ENCODE peak calls at places on chromosomes 5 and 9, in six cellular contexts. H is right cardiac atrium; G is cardiac muscle cell; M is PC-9; J is CD8-positive, alpha-beta memory T cell; V is stomach. W is an unnamed sample.

GRCh38 chr9:133589454-133590227 is 19.5 kb downstream of the FAM163B start:
- DNase-seq in M (no peak), J (no peak), G (no peak), H (peak), V (no peak), W (no peak)

GRCh38 chr9:2755285-2755684 is 38.0 kb downstream of the KCNV2 start:
- DNase-seq in M (no peak), V (no peak), H (no peak), J (no peak), G (no peak), W (peak)

GRCh38 chr9:98523231-98523901 is 185.4 kb downstream of the GABBR2 start:
- DNase-seq in V (no peak), H (no peak), J (no peak), M (no peak), G (peak), W (peak)

GRCh38 chr9:108673386-108673785 is 182.4 kb downstream of the ACTL7B start:
- DNase-seq in M (no peak), V (no peak), H (no peak), G (no peak), J (no peak), W (no peak)

GRCh38 chr5:116363780-116364179 is 210.8 kb downstream of the SEMA6A start:
- DNase-seq in H (no peak), V (no peak), G (no peak), M (no peak), J (no peak), W (no peak)

GRCh38 chr5:21817668-21818419 is 1035.3 kb downstream of the CDH12 start:
- DNase-seq in V (no peak), G (peak), H (no peak), M (no peak), J (no peak), W (no peak)

GRCh38 chr9:96078866-96079505 is 203.5 kb downstream of the ERCC6L2 start:
- DNase-seq in J (no peak), V (no peak), M (no peak), G (peak), H (no peak), W (no peak)

GRCh38 chr5:168670881-168671575 is 91.9 kb upstream of the PANK3 start:
- DNase-seq in V (no peak), G (no peak), M (no peak), J (no peak), H (no peak), W (peak)

GRCh38 chr5:110757118-110757729 is 18.4 kb downstream of the SLC25A46 start:
- DNase-seq in G (peak), J (no peak), V (no peak), M (peak), H (no peak), W (peak)

GRCh38 chr5:160887780-160888179 is 35.8 kb upstream of the ATP10B start:
- DNase-seq in J (no peak), V (peak), M (peak), G (no peak), H (no peak), W (no peak)

GRCh38 chr9:98342819-98343208 is 87.4 kb upstream of the TBC1D2 start:
- DNase-seq in M (no peak), J (no peak), V (no peak), H (no peak), G (no peak), W (no peak)

GRCh38 chr9:97984188-97985057 is 1.3 kb downstream of the ANP32B start:
- DNase-seq in H (peak), V (peak), J (peak), G (peak), M (peak), W (peak)

GRCh38 chr5:61342066-61342465 is 10.0 kb downstream of the ZSWIM6 start:
- DNase-seq in M (peak), J (no peak), H (no peak), G (peak), V (no peak), W (no peak)

GRCh38 chr5:157342822-157343402 is 77.0 kb downstream of the CYFIP2 start:
- DNase-seq in H (peak), V (peak), G (peak), J (peak), M (no peak), W (peak)

GRCh38 chr9:105330755-105331154 is 86.3 kb downstream of the SLC44A1 start:
- DNase-seq in V (no peak), J (no peak), M (no peak), G (no peak), H (no peak), W (no peak)

GRCh38 chr5:154860123-154860522 is 1.7 kb downstream of the CNOT8 start:
- DNase-seq in G (peak), H (peak), M (peak), J (no peak), V (no peak), W (no peak)
- H3K27ac ChIP-seq in G (no peak), H (peak), M (peak), J (peak), V (peak), W (no peak)

GRCh38 chr5:141121563-141121962 is at the start of gene PCDHB4:
- DNase-seq in J (no peak), H (peak), M (no peak), G (no peak), V (no peak), W (no peak)
- H3K4me3 ChIP-seq in J (no peak), H (peak), M (no peak), G (no peak), V (no peak), W (no peak)

GRCh38 chr9:131651160-131651559 is 88.7 kb downstream of the RAPGEF1 start:
- DNase-seq in H (no peak), G (no peak), J (no peak), M (no peak), V (no peak), W (no peak)
- H3K27ac ChIP-seq in H (no peak), G (no peak), J (no peak), M (no peak), V (no peak), W (no peak)

GRCh38 chr5:90020575-90021535 is 388.7 kb downstream of the CETN3 start:
- DNase-seq in G (peak), H (no peak), M (peak), V (no peak), J (no peak), W (no peak)
- H3K4me3 ChIP-seq in G (no peak), H (peak), M (peak), V (peak), J (no peak), W (no peak)

DNA sequence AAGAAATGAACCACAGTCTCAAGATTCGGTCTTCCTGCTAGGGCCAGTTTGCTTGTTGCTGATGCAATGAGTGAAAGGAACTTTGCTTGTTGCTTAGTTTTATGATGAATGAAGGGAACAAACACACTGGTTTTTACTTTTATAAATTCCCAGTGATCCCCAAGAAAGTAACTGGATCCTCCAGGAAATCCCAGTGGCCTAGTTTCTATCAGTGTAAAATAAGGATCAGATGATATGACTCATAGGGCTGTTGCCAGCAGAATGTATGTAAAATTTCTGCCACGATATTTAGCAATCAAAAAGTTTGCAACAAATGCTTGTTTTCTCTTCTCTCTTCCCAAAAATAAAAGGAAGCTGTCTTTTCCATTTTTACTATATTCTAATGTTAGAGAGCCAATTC is 160.1 kb upstream of the CDKN2B start:
- DNase-seq in J (no peak), M (peak), V (no peak), H (no peak), G (peak), W (no peak)
- H3K27ac ChIP-seq in J (no peak), M (peak), V (no peak), H (no peak), G (no peak), W (no peak)

DNA sequence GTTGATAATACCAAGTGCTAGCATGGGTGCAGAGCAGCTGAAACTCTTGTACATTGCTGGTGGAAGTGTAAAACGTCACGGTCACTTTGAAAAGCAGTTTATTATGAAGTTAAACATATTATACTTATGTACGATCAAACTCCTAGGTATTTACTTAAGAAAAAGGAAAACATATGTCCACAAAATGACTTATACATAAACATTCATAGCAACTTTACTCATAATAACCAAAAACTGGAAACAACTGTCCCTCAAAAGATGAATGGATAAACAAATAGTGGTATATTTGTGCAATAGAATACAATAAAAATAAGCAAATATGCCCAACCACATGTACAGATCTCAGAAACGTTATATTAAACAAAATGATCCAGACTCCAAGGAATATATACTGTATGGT is 92.3 kb upstream of the TRIO start:
- DNase-seq in J (no peak), M (no peak), H (no peak), G (no peak), V (no peak), W (no peak)
- H3K4me3 ChIP-seq in J (no peak), M (no peak), H (no peak), G (no peak), V (no peak), W (no peak)

DNA sequence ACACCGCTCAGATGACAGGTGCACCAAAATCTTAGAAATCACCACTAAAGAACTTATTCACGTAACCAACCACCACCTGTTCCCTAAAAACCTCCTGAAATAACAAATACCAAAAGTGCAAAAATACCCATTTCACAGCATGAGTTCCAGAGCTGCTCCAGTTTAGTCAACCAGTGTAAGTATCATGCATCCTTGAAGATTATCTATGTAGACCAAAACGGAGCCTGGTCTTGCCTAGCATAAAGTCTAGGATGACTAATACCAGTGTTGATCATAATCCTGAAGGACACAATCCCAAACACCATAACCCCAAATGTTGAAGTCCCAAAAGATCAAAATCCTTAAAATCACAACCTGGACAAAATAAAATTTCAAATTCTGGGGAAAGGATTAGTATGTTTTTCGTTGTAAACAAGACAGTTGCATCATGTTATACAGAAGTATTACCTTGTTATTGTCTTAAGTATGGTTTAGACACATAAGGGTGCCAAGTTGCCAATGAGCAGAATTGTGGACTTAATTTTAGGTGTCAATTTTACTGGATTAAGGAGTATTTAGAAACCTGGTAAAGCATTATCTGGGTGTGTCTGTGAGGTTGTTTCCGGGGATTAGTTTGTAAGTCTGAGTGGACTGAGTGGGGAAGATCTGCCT is 18.1 kb downstream of the VCP start:
- DNase-seq in V (no peak), G (no peak), H (no peak), J (no peak), M (no peak), W (no peak)
- H3K27ac ChIP-seq in V (no peak), G (no peak), H (no peak), J (no peak), M (no peak), W (no peak)

DNA sequence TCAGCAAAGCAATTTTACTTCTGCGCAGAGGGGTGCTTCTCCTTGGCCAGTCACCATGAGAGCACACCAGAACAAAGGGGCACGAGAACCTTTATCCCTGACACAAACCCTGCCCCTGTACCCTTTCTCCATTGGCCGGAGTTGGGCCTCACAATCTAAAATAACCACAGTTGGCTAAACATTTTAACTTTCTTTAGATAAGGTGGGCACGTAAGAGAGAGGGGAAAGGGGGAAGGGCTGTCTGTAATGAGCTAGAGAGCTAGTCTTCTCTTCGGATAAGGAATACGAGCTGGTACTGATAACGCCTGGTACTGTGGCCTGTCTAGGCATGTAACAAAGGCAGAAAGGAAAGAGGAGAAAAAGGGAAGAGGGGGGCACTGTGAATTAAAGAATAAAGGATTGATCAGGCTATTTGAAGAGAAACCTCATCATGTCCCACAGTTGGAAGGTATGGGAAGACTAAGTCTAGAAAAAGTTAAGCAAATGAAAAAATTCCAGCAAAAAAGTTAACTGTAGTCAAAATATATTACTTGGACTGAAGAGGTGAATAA is 1.8 kb upstream of the IARS1 start:
- DNase-seq in V (peak), G (no peak), M (no peak), J (no peak), H (no peak), W (no peak)
- H3K4me3 ChIP-seq in V (no peak), G (no peak), M (no peak), J (no peak), H (no peak), W (no peak)

DNA sequence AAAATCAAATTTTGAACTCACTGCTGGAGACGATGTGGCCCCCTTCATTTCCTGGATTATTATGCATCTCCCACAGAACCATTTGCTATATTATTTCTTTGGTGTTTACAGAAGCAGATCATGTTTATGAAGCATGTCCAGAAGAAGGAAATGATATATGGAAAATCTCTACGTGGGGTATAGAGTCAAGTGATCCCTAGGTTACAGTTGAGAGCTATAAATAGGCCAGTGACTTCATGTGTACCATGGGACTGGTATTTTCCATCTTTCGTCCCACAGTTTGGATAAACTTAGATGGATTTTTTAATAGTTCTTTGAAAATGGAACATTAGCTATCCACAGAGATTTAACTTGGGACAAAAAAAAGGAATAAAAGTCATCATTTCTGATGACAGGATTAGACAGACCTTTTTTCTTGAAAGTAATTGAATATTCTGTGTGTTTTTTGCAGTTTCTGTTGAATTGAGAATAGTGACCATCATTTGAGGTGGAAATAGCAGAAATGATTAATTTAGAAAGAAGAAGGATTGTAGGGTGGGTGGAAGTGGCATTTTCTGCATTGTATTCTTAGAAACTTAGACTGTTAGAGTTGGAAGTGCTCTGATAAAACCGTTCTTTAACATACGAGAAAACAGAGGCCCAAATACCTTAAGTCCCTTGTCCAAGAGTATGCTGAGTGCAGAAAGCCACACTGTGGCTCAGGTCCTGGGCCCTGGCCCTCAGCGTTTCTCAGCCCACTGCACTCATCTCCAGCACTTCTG is 136.4 kb downstream of the PIP5K1B start:
- DNase-seq in G (no peak), V (no peak), H (no peak), M (no peak), J (no peak), W (no peak)
- H3K27ac ChIP-seq in G (no peak), V (no peak), H (no peak), M (no peak), J (no peak), W (no peak)

DNA sequence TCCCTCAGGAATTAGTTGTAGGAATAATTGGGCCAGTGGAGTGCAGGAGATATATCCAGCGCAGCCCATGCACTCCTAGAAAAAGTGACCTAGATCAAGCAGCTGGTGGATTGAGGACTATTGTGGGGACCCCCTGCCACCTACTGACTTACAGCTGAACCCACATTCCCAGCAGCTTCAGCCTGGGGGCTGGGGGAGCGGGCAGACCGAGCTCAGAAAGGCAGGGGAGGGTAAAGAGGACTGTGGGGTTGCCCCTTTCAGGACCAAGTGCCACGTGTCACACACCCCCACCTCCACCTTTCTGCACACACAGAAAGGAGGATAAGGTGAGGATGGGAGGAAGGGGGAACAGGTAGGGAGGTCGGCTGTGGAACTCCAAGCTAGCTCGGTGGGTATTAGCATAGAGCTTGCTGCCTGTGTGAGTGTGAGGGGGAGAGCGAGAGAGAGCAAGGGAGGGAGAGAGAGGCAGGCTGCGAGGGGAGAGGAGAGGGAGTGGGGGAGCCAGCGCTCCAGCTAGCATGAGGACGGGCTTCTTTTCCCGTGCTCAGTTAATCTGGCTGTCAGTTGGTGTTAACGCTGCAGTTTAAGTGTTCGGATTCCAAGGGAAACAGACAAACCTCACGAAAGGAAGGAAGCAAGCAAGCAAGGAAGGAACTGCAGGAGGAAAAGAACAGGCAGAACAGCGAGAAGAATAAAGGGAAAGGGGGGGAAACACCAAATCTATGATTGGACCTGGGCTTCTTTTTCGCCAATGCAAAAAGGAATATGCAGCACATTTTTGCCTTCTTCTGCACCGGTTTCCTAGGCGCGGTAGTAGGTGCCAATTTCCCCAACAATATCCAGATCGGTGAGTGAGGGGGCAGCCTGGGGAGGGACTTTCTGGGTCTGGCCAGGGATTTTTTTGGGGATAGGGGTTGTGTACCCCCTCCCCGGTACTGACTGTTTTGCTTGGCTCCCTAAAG is at the start of gene GRIA1:
- DNase-seq in G (peak), V (no peak), H (no peak), J (no peak), M (no peak), W (peak)
- H3K4me3 ChIP-seq in G (peak), V (peak), H (peak), J (no peak), M (no peak), W (peak)